ENCODE peak calls at places on chromosome 22, in eight cellular contexts. One of them, this sample, is unnamed.

GRCh38 chr22:36084717-36085116 is 56.1 kb upstream of the RBFOX2 start:
- DNase-seq in left ventricle myocardium inferior: no peak
- DNase-seq in testis: no peak
- DNase-seq in spleen: no peak
- DNase-seq in HFF-Myc: no peak
- DNase-seq in coronary artery: no peak
- DNase-seq in astrocyte of the spinal cord: no peak
- DNase-seq in HAP-1: no peak
- DNase-seq in this sample: no peak

GRCh38 chr22:36288571-36289405 is 35.9 kb downstream of the APOL1 start:
- DNase-seq in left ventricle myocardium inferior: peak
- DNase-seq in testis: no peak
- DNase-seq in coronary artery: no peak
- DNase-seq in astrocyte of the spinal cord: no peak
- DNase-seq in HAP-1: no peak
- DNase-seq in HFF-Myc: no peak
- DNase-seq in spleen: peak
- DNase-seq in this sample: no peak

GRCh38 chr22:47274196-47274595 is 511.7 kb downstream of the TBC1D22A start:
- DNase-seq in testis: no peak
- DNase-seq in coronary artery: no peak
- DNase-seq in HAP-1: no peak
- DNase-seq in spleen: no peak
- DNase-seq in left ventricle myocardium inferior: no peak
- DNase-seq in HFF-Myc: no peak
- DNase-seq in astrocyte of the spinal cord: no peak
- DNase-seq in this sample: no peak

GRCh38 chr22:41021655-41022454 is 70.5 kb upstream of the EP300 start:
- DNase-seq in spleen: peak
- DNase-seq in HFF-Myc: no peak
- DNase-seq in coronary artery: peak
- DNase-seq in astrocyte of the spinal cord: peak
- DNase-seq in testis: peak
- DNase-seq in HAP-1: peak
- DNase-seq in left ventricle myocardium inferior: peak
- DNase-seq in this sample: peak

GRCh38 chr22:47836957-47837356 is 1074.5 kb downstream of the TBC1D22A start:
- DNase-seq in left ventricle myocardium inferior: no peak
- DNase-seq in spleen: no peak
- DNase-seq in HAP-1: no peak
- DNase-seq in HFF-Myc: no peak
- DNase-seq in astrocyte of the spinal cord: no peak
- DNase-seq in testis: no peak
- DNase-seq in coronary artery: peak
- DNase-seq in this sample: no peak

GRCh38 chr22:36619797-36620390 is 83.7 kb downstream of the CACNG2 start:
- DNase-seq in testis: no peak
- DNase-seq in HAP-1: no peak
- DNase-seq in left ventricle myocardium inferior: no peak
- DNase-seq in spleen: no peak
- DNase-seq in astrocyte of the spinal cord: no peak
- DNase-seq in coronary artery: peak
- DNase-seq in HFF-Myc: no peak
- DNase-seq in this sample: no peak

GRCh38 chr22:27193215-27193614 is 535.8 kb downstream of the MIAT start:
- DNase-seq in astrocyte of the spinal cord: no peak
- DNase-seq in coronary artery: peak
- DNase-seq in HFF-Myc: no peak
- DNase-seq in testis: no peak
- DNase-seq in spleen: no peak
- DNase-seq in left ventricle myocardium inferior: no peak
- DNase-seq in HAP-1: no peak
- DNase-seq in this sample: no peak

GRCh38 chr22:48743601-48744282 is 1083.9 kb downstream of the BRD1 start:
- DNase-seq in testis: peak
- DNase-seq in HAP-1: no peak
- DNase-seq in coronary artery: peak
- DNase-seq in HFF-Myc: no peak
- DNase-seq in astrocyte of the spinal cord: no peak
- DNase-seq in spleen: peak
- DNase-seq in left ventricle myocardium inferior: no peak
- DNase-seq in this sample: no peak

GRCh38 chr22:24965822-24966626 is 13.5 kb downstream of the KIAA1671 start:
- DNase-seq in astrocyte of the spinal cord: peak
- DNase-seq in coronary artery: no peak
- DNase-seq in spleen: no peak
- DNase-seq in HFF-Myc: no peak
- DNase-seq in HAP-1: no peak
- DNase-seq in left ventricle myocardium inferior: no peak
- DNase-seq in testis: peak
- DNase-seq in this sample: no peak

GRCh38 chr22:27835446-27835845 is 33.9 kb upstream of the MN1 start:
- DNase-seq in testis: no peak
- DNase-seq in HFF-Myc: no peak
- DNase-seq in left ventricle myocardium inferior: no peak
- DNase-seq in HAP-1: no peak
- DNase-seq in astrocyte of the spinal cord: peak
- DNase-seq in coronary artery: peak
- DNase-seq in spleen: no peak
- DNase-seq in this sample: no peak

GRCh38 chr22:30694638-30695350 is at the start of gene OSBP2:
- DNase-seq in coronary artery: no peak
- DNase-seq in spleen: peak
- DNase-seq in HAP-1: peak
- DNase-seq in left ventricle myocardium inferior: peak
- DNase-seq in testis: peak
- DNase-seq in astrocyte of the spinal cord: no peak
- DNase-seq in HFF-Myc: no peak
- DNase-seq in this sample: no peak

GRCh38 chr22:48793949-48794348 is 1033.7 kb downstream of the BRD1 start:
- DNase-seq in HAP-1: no peak
- DNase-seq in coronary artery: no peak
- DNase-seq in astrocyte of the spinal cord: no peak
- DNase-seq in testis: no peak
- DNase-seq in HFF-Myc: no peak
- DNase-seq in left ventricle myocardium inferior: no peak
- DNase-seq in spleen: no peak
- DNase-seq in this sample: no peak

GRCh38 chr22:41563051-41563711 is 2.4 kb downstream of the CSDC2 start:
- DNase-seq in coronary artery: peak
- DNase-seq in left ventricle myocardium inferior: no peak
- DNase-seq in astrocyte of the spinal cord: peak
- DNase-seq in testis: peak
- DNase-seq in spleen: no peak
- DNase-seq in HFF-Myc: peak
- DNase-seq in HAP-1: no peak
- DNase-seq in this sample: no peak

GRCh38 chr22:43203471-43203981 is 16.6 kb upstream of the TTLL12 start:
- DNase-seq in HFF-Myc: no peak
- DNase-seq in astrocyte of the spinal cord: no peak
- DNase-seq in coronary artery: no peak
- DNase-seq in HAP-1: no peak
- DNase-seq in spleen: no peak
- DNase-seq in left ventricle myocardium inferior: no peak
- DNase-seq in testis: peak
- DNase-seq in this sample: no peak

GRCh38 chr22:41305646-41306045 is 4.3 kb downstream of the ZC3H7B start:
- DNase-seq in left ventricle myocardium inferior: no peak
- DNase-seq in spleen: no peak
- DNase-seq in HFF-Myc: no peak
- DNase-seq in HAP-1: no peak
- DNase-seq in testis: no peak
- DNase-seq in astrocyte of the spinal cord: peak
- DNase-seq in coronary artery: no peak
- DNase-seq in this sample: no peak

GRCh38 chr22:29854432-29854831 is 16.4 kb upstream of the ASCC2 start:
- DNase-seq in coronary artery: peak
- DNase-seq in testis: no peak
- DNase-seq in spleen: no peak
- DNase-seq in HAP-1: no peak
- DNase-seq in HFF-Myc: no peak
- DNase-seq in left ventricle myocardium inferior: no peak
- DNase-seq in astrocyte of the spinal cord: no peak
- DNase-seq in this sample: no peak

GRCh38 chr22:19756288-19757128 is 4.1 kb upstream of the TBX1 start:
- DNase-seq in HAP-1: peak
- DNase-seq in testis: peak
- DNase-seq in spleen: peak
- DNase-seq in astrocyte of the spinal cord: no peak
- DNase-seq in coronary artery: no peak
- DNase-seq in HFF-Myc: no peak
- DNase-seq in left ventricle myocardium inferior: no peak
- DNase-seq in this sample: peak
- H3K4me3 ChIP-seq in HAP-1: peak
- H3K4me3 ChIP-seq in testis: no peak
- H3K4me3 ChIP-seq in spleen: peak
- H3K4me3 ChIP-seq in astrocyte of the spinal cord: no peak
- H3K4me3 ChIP-seq in coronary artery: peak
- H3K4me3 ChIP-seq in HFF-Myc: no peak
- H3K4me3 ChIP-seq in left ventricle myocardium inferior: peak
- H3K4me3 ChIP-seq in this sample: peak

GRCh38 chr22:45010532-45010900 is 711 bp upstream of the PHF21B start:
- DNase-seq in HFF-Myc: no peak
- DNase-seq in astrocyte of the spinal cord: no peak
- DNase-seq in left ventricle myocardium inferior: no peak
- DNase-seq in testis: peak
- DNase-seq in spleen: no peak
- DNase-seq in coronary artery: no peak
- DNase-seq in HAP-1: no peak
- DNase-seq in this sample: no peak
- H3K4me3 ChIP-seq in HFF-Myc: peak
- H3K4me3 ChIP-seq in astrocyte of the spinal cord: peak
- H3K4me3 ChIP-seq in left ventricle myocardium inferior: peak
- H3K4me3 ChIP-seq in testis: peak
- H3K4me3 ChIP-seq in spleen: peak
- H3K4me3 ChIP-seq in coronary artery: peak
- H3K4me3 ChIP-seq in HAP-1: peak
- H3K4me3 ChIP-seq in this sample: peak

GRCh38 chr22:32411388-32411787 is 659 bp downstream of the RTCB start:
- DNase-seq in astrocyte of the spinal cord: peak
- DNase-seq in spleen: no peak
- DNase-seq in testis: no peak
- DNase-seq in HFF-Myc: no peak
- DNase-seq in left ventricle myocardium inferior: no peak
- DNase-seq in HAP-1: no peak
- DNase-seq in coronary artery: no peak
- DNase-seq in this sample: no peak

GRCh38 chr22:32409977-32410376 is 2.1 kb downstream of the RTCB start:
- DNase-seq in left ventricle myocardium inferior: no peak
- DNase-seq in astrocyte of the spinal cord: no peak
- DNase-seq in spleen: no peak
- DNase-seq in HAP-1: no peak
- DNase-seq in testis: no peak
- DNase-seq in coronary artery: no peak
- DNase-seq in HFF-Myc: no peak
- DNase-seq in this sample: no peak

GRCh38 chr22:32407936-32408335 is 4.1 kb downstream of the RTCB start:
- DNase-seq in left ventricle myocardium inferior: no peak
- DNase-seq in coronary artery: no peak
- DNase-seq in testis: no peak
- DNase-seq in HFF-Myc: no peak
- DNase-seq in astrocyte of the spinal cord: no peak
- DNase-seq in HAP-1: no peak
- DNase-seq in spleen: no peak
- DNase-seq in this sample: no peak

GRCh38 chr22:32411829-32412592 is at the start of gene RTCB:
- DNase-seq in HFF-Myc: peak
- DNase-seq in astrocyte of the spinal cord: peak
- DNase-seq in left ventricle myocardium inferior: peak
- DNase-seq in testis: peak
- DNase-seq in spleen: peak
- DNase-seq in HAP-1: peak
- DNase-seq in coronary artery: peak
- DNase-seq in this sample: peak

GRCh38 chr22:32410459-32410858 is 1.6 kb downstream of the RTCB start:
- DNase-seq in HFF-Myc: no peak
- DNase-seq in astrocyte of the spinal cord: no peak
- DNase-seq in testis: no peak
- DNase-seq in coronary artery: no peak
- DNase-seq in left ventricle myocardium inferior: no peak
- DNase-seq in spleen: no peak
- DNase-seq in HAP-1: no peak
- DNase-seq in this sample: no peak
- H3K4me3 ChIP-seq in HFF-Myc: peak
- H3K4me3 ChIP-seq in astrocyte of the spinal cord: peak
- H3K4me3 ChIP-seq in testis: no peak
- H3K4me3 ChIP-seq in coronary artery: peak
- H3K4me3 ChIP-seq in left ventricle myocardium inferior: peak
- H3K4me3 ChIP-seq in spleen: peak
- H3K4me3 ChIP-seq in HAP-1: no peak
- H3K4me3 ChIP-seq in this sample: peak

GRCh38 chr22:50191041-50191740 is 5.5 kb downstream of the TRABD start:
- DNase-seq in left ventricle myocardium inferior: no peak
- DNase-seq in testis: no peak
- DNase-seq in HFF-Myc: no peak
- DNase-seq in coronary artery: no peak
- DNase-seq in astrocyte of the spinal cord: no peak
- DNase-seq in HAP-1: no peak
- DNase-seq in spleen: peak
- DNase-seq in this sample: peak

GRCh38 chr22:50189849-50190181 is 4.1 kb downstream of the TRABD start:
- DNase-seq in coronary artery: no peak
- DNase-seq in left ventricle myocardium inferior: no peak
- DNase-seq in spleen: peak
- DNase-seq in HFF-Myc: no peak
- DNase-seq in astrocyte of the spinal cord: no peak
- DNase-seq in testis: no peak
- DNase-seq in HAP-1: no peak
- DNase-seq in this sample: no peak

GRCh38 chr22:50188356-50188755 is 2.6 kb downstream of the TRABD start:
- DNase-seq in HAP-1: no peak
- DNase-seq in testis: no peak
- DNase-seq in left ventricle myocardium inferior: no peak
- DNase-seq in astrocyte of the spinal cord: no peak
- DNase-seq in spleen: peak
- DNase-seq in coronary artery: no peak
- DNase-seq in HFF-Myc: no peak
- DNase-seq in this sample: no peak

GRCh38 chr22:50190182-50190951 is 4.7 kb downstream of the TRABD start:
- DNase-seq in testis: peak
- DNase-seq in HAP-1: peak
- DNase-seq in HFF-Myc: no peak
- DNase-seq in astrocyte of the spinal cord: peak
- DNase-seq in spleen: peak
- DNase-seq in coronary artery: no peak
- DNase-seq in left ventricle myocardium inferior: peak
- DNase-seq in this sample: peak

DNA sequence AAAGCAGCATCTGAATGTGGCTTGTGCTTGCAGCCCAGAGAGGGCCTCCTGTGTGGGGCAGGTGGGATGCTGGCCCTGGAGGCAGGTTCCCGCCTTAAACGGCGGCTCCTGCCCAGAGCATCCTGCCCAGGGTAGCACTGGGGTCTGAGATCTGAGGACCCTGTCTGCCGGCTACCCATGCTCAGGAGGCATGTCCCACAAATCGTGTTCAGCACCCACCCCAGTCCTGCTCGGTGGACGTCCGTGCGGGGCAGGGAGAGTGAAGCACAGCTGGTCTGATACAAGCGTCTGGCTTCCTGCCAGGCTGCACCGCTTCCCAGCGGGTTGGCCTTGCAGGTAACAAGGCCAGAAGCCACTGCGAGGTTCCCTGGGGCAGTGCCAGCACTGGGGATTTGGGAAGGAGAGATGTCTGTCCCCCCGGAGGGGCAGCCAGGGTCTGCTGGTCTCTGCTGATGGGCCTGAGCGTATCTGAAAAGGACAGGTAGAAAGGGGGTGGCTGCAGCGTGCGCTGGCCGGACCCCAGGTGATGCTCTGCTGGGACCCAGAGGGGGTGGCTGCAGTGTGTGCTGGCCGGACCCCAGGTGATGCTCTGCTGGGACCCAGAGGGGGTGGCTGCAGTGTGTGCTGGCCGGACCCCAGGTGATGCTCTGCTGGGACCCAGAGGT is 3.6 kb downstream of the TRABD start:
- DNase-seq in HAP-1: no peak
- DNase-seq in coronary artery: no peak
- DNase-seq in testis: no peak
- DNase-seq in astrocyte of the spinal cord: no peak
- DNase-seq in spleen: peak
- DNase-seq in left ventricle myocardium inferior: no peak
- DNase-seq in HFF-Myc: no peak
- DNase-seq in this sample: no peak
- H3K4me3 ChIP-seq in HAP-1: no peak
- H3K4me3 ChIP-seq in coronary artery: peak
- H3K4me3 ChIP-seq in testis: no peak
- H3K4me3 ChIP-seq in astrocyte of the spinal cord: no peak
- H3K4me3 ChIP-seq in spleen: peak
- H3K4me3 ChIP-seq in left ventricle myocardium inferior: peak
- H3K4me3 ChIP-seq in HFF-Myc: peak
- H3K4me3 ChIP-seq in this sample: no peak

This sample was measured in effector memory CD4-positive, alpha-beta T cell.